ENCODE peak calls at places on chromosomes 5 and 9, in eight cellular contexts. G is fibroblast of lung; X is osteoblast; E is CD8-positive, alpha-beta T cell; U is aorta; K is CD4-positive, alpha-beta memory T cell; H is psoas muscle; Z is upper lobe of left lung. V is an unnamed sample.

GRCh38 chr5:35087971-35088370 is 40.2 kb upstream of the AGXT2 start:
- DNase-seq in Z (no peak), K (no peak), E (no peak), U (no peak), G (peak; percentile 62), H (no peak), X (no peak), V (no peak)

GRCh38 chr9:6090272-6090671 is 74.8 kb upstream of the RANBP6 start:
- DNase-seq in H (no peak), K (no peak), G (no peak), U (no peak), Z (no peak), E (no peak), X (no peak), V (no peak)

GRCh38 chr9:134283111-134283515 is 43.1 kb upstream of the RXRA start:
- DNase-seq in H (peak; percentile 89), X (peak; percentile 92), Z (peak; percentile 85), U (peak; percentile 77), E (no peak), K (no peak), G (peak; percentile 74), V (no peak)

GRCh38 chr9:77810637-77811119 is 162.6 kb upstream of the GNA14 start:
- DNase-seq in G (no peak), K (no peak), U (no peak), E (no peak), H (no peak), X (no peak), Z (no peak), V (no peak)

GRCh38 chr9:128078504-128079434 is 10.7 kb downstream of the SLC25A25 start:
- DNase-seq in K (no peak), U (no peak), E (no peak), H (no peak), X (peak; percentile 83), G (peak; percentile 65), Z (no peak), V (no peak)

GRCh38 chr5:150624334-150625163 is 15.9 kb upstream of the SYNPO start:
- DNase-seq in G (no peak), X (peak; percentile 96), Z (peak; percentile 89), H (peak; percentile 77), K (peak; percentile 29), U (no peak), E (no peak), V (no peak)

GRCh38 chr5:136724161-136724560 is 358.8 kb upstream of the TRPC7 start:
- DNase-seq in K (no peak), G (no peak), E (no peak), Z (no peak), X (no peak), H (no peak), U (no peak), V (no peak)

GRCh38 chr9:110785166-110785565 is 116.6 kb downstream of the MUSK start:
- DNase-seq in U (no peak), G (no peak), H (no peak), E (no peak), K (no peak), Z (no peak), X (no peak), V (no peak)

GRCh38 chr5:34916518-34916917 is 1.0 kb downstream of the BRIX1 start:
- DNase-seq in X (no peak), H (no peak), U (no peak), K (no peak), G (no peak), Z (no peak), E (no peak), V (no peak)

GRCh38 chr5:35029333-35029732 is 18.4 kb downstream of the AGXT2 start:
- DNase-seq in X (peak; percentile 71), Z (no peak), K (no peak), H (peak; percentile 65), G (peak; percentile 86), E (no peak), U (no peak), V (no peak)

GRCh38 chr9:34556951-34557350 is 32.6 kb downstream of the CNTFR start:
- DNase-seq in Z (no peak), K (no peak), X (peak; percentile 90), E (no peak), H (no peak), U (peak; percentile 15), G (no peak), V (no peak)

GRCh38 chr5:133773247-133774202 is 161.2 kb upstream of the FSTL4 start:
- DNase-seq in U (no peak), X (no peak), Z (no peak), K (no peak), E (no peak), H (no peak), G (no peak), V (no peak)

GRCh38 chr5:127260686-127261085 is 29.9 kb upstream of the MEGF10 start:
- DNase-seq in U (no peak), Z (no peak), K (no peak), E (no peak), X (no peak), G (no peak), H (no peak), V (no peak)

GRCh38 chr5:107232793-107233192 is 437.9 kb downstream of the EFNA5 start:
- DNase-seq in Z (no peak), U (no peak), X (no peak), K (no peak), G (no peak), H (no peak), E (no peak), V (no peak)

GRCh38 chr9:121599186-121599871 is 52.1 kb upstream of the DAB2IP start:
- DNase-seq in U (peak; percentile 72), H (peak; percentile 93), G (peak; percentile 47), Z (peak; percentile 95), X (peak; percentile 95), K (no peak), E (no peak), V (no peak)

GRCh38 chr9:23596913-23597634 is 229.0 kb downstream of the ELAVL2 start:
- DNase-seq in K (no peak), H (no peak), U (no peak), G (no peak), X (no peak), E (no peak), Z (no peak), V (no peak)

DNA sequence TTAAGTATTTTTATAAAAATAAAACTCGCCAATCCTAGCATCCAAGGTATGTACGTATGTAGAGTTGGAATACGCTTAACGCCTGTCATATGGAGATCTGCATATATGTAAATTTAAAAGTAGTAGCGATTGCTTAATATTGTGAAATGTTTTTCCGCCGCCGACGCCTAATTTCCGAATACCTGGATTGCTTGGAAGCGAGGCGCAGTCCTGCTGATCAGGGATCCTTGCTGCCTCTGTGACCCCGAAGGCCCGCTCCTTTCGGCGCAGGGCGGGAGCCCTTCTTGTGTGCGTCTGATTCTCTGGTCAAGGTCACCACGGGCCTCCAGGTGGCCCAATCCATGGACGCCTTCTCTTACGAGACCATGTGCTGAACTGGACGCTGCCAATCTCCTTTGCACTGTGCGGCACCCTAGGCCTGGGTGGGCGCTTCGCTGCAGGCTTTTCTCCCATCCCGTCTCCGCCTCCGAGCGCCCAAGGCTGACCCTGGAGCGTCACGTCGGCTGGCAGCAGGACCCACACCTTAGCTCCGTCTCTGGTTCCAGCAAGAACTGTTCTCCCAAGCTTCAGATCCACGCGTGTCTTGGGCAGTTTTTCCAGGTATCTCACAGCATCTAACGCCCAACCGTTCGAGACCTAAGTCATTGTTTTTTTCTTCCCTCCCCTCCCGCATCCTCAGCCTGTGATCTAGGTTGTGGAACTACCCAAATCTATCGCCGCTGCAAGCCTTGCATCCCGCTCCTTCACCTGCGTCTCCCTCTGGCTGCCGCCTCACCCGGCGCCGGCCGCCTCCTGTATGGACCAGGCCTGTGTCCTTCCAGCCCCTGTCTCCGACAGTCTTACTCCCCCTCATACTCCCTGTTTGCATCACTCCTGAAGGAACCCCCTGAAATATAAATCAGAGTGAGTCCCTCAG is 3.6 kb upstream of the TRIM41 start:
- DNase-seq in X (no peak), U (no peak), K (no peak), H (no peak), E (no peak), G (no peak), Z (peak; percentile 67), V (no peak)
- H3K27ac ChIP-seq in X (no peak overlapping the region), U (no peak overlapping the region), K (no peak overlapping the region), H (peak overlapping the region; percentile 24), E (no peak overlapping the region), G (no peak overlapping the region), Z (no peak overlapping the region), V (no peak overlapping the region)

GRCh38 chr5:3639175-3639574 is 43.5 kb downstream of the IRX1 start:
- DNase-seq in E (no peak), Z (no peak), U (no peak), K (no peak), G (no peak), H (no peak), X (no peak), V (no peak)
- H3K4me1 ChIP-seq in E (no peaks in the 10 kb centered on the region), Z (no peaks in the 10 kb centered on the region), U (no peaks in the 10 kb centered on the region), K (no peaks in the 10 kb centered on the region), G (no peaks in the 10 kb centered on the region), H (no peaks in the 10 kb centered on the region), X (no peaks in the 10 kb centered on the region), V (no peaks in the 10 kb centered on the region)

DNA sequence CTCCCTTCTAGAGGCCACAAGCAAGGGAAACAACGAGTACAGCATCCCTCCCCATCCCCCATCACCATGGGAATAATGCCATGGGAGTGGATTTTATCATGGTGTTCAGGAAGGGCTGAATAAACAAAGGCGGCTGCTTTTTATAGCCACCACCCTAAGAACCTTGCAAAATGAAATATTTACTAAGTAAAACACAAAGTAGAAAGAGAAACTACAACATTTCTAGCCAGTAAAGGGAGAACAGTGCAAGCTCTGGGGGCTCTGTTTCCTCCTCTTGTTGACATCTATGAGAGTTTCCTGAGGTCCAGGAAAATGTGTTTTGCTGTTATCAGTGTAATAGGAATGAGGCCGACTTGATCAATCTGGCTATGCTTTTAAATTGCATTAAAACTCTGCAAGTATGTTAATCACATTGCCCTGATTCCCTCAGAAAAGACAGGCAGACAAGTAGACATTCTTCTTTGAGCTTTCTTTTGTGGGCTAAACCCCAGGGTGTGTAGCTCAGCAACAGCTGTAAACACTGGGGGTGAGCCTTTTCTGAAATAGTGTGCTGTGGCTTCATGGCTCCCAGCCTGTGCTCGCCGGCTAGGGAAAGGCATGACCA is 31.1 kb downstream of the SV2C start:
- DNase-seq in X (no peak), G (no peak), K (no peak), H (no peak), E (no peak), Z (no peak), U (no peak), V (no peak)
- H3K27me3 ChIP-seq in X (no peaks in the 10 kb centered on the region), G (no peaks in the 10 kb centered on the region), K (no peaks in the 10 kb centered on the region), H (no peaks in the 10 kb centered on the region), E (no peaks in the 10 kb centered on the region), Z (no peaks in the 10 kb centered on the region), U (peaks cover 4% of the 10 kb centered on the region), V (no peaks in the 10 kb centered on the region)

GRCh38 chr9:36112516-36112915 is 24.0 kb upstream of the GLIPR2 start:
- DNase-seq in H (no peak), K (no peak), X (no peak), Z (no peak), U (no peak), G (no peak), E (no peak), V (no peak)
- H3K27ac ChIP-seq in H (no peak overlapping the region), K (no peak overlapping the region), X (no peak overlapping the region), Z (no peak overlapping the region), U (no peak overlapping the region), G (no peak overlapping the region), E (no peak overlapping the region), V (no peak overlapping the region)